ENCODE peak calls at places on chromosomes 16 and 17, in five cellular contexts. I is fibroblast of lung; W is stimulated activated CD4-positive, alpha-beta T cell treated with anti-CD3 and anti-CD28 coated beads, TNF-alpha, amount 100 ng/mL, for 1 hour; O is lower leg skin; Y is NCI-H146. H is an unnamed sample.

GRCh38 chr16:88303890-88304819 is 78.6 kb upstream of the ZNF469 start:
- DNase-seq in W (no peak), I (peak), O (no peak), Y (no peak), H (no peak)

GRCh38 chr17:80270836-80271235 is 10.2 kb downstream of the RNF213 start:
- DNase-seq in Y (peak), O (no peak), I (peak), W (no peak), H (no peak)

GRCh38 chr17:44901323-44901965 is 2.2 kb upstream of the EFTUD2 start:
- DNase-seq in I (peak), W (no peak), O (peak), Y (no peak), H (no peak)

GRCh38 chr17:72262748-72263147 is 141.9 kb downstream of the SOX9 start:
- DNase-seq in O (no peak), W (no peak), Y (no peak), I (no peak), H (no peak)

GRCh38 chr16:67101683-67102082 is 8.1 kb upstream of the PHAF1 start:
- DNase-seq in W (no peak), O (no peak), I (no peak), Y (no peak), H (no peak)

GRCh38 chr17:50549256-50549941 is 2.4 kb downstream of the SPATA20 start:
- DNase-seq in O (no peak), I (no peak), W (no peak), Y (no peak), H (no peak)

GRCh38 chr16:28258571-28258970 is 33.8 kb upstream of the SBK1 start:
- DNase-seq in W (no peak), O (no peak), Y (peak), I (no peak), H (no peak)

GRCh38 chr17:1107777-1108559 is 71.8 kb downstream of the ABR start:
- DNase-seq in I (no peak), O (no peak), W (no peak), Y (no peak), H (no peak)

GRCh38 chr17:3576970-3577369 is 19.4 kb upstream of the TRPV3 start:
- DNase-seq in Y (no peak), O (no peak), I (no peak), W (no peak), H (no peak)

GRCh38 chr16:20504418-20504817 is 53.1 kb downstream of the ACSM2A start:
- DNase-seq in I (no peak), O (no peak), Y (peak), W (no peak), H (no peak)

GRCh38 chr17:38667787-38668122 is 7.0 kb downstream of the EPOP start:
- DNase-seq in Y (no peak), O (no peak), I (no peak), W (no peak), H (no peak)

GRCh38 chr17:28180449-28180848 is 138.0 kb downstream of the NLK start:
- DNase-seq in Y (no peak), I (peak), W (no peak), O (no peak), H (no peak)

GRCh38 chr16:51573191-51573590 is 422.1 kb upstream of the SALL1 start:
- DNase-seq in O (no peak), Y (no peak), W (no peak), I (no peak), H (no peak)

GRCh38 chr17:10290046-10290445 is 82.8 kb downstream of the MYH13 start:
- DNase-seq in I (no peak), O (no peak), W (no peak), Y (no peak), H (no peak)

GRCh38 chr16:89334050-89334449 is 116.5 kb downstream of the ZNF778 start:
- DNase-seq in O (no peak), Y (no peak), W (no peak), I (no peak), H (no peak)

GRCh38 chr17:58601976-58602375 is 87.5 kb upstream of the MTMR4 start:
- DNase-seq in I (no peak), O (no peak), Y (no peak), W (no peak), H (no peak)

GRCh38 chr17:76572201-76572910 is 13.3 kb downstream of the ST6GALNAC2 start:
- DNase-seq in Y (no peak), O (no peak), W (no peak), I (no peak), H (no peak)

GRCh38 chr17:34173221-34173620 is 81.9 kb upstream of the CCL2 start:
- DNase-seq in O (no peak), Y (no peak), W (no peak), I (peak), H (no peak)

GRCh38 chr16:57502048-57502775 is 15.9 kb upstream of the DOK4 start:
- DNase-seq in Y (peak), I (no peak), W (no peak), O (no peak), H (no peak)

GRCh38 chr16:61926766-61927165 is 109.5 kb downstream of the CDH8 start:
- DNase-seq in I (no peak), O (no peak), W (no peak), Y (peak), H (no peak)

GRCh38 chr16:66603537-66604375 is 748 bp upstream of the CMTM3 start:
- DNase-seq in O (peak), W (no peak), Y (peak), I (peak), H (peak)

GRCh38 chr17:77540975-77541374 is 400.2 kb downstream of the SEC14L1 start:
- DNase-seq in O (no peak), W (no peak), Y (no peak), I (no peak), H (no peak)

GRCh38 chr17:19412510-19412909 is 1.5 kb downstream of the RNF112 start:
- DNase-seq in Y (no peak), O (no peak), I (no peak), W (no peak), H (no peak)

GRCh38 chr17:42132941-42133340 is 10.3 kb downstream of the HSPB9 start:
- DNase-seq in W (no peak), Y (no peak), I (peak), O (no peak), H (no peak)

GRCh38 chr16:66150691-66151090 is 215.8 kb upstream of the CDH5 start:
- DNase-seq in W (no peak), I (peak), O (no peak), Y (no peak), H (no peak)

GRCh38 chr16:30110661-30111060 is 2.7 kb downstream of the GDPD3 start:
- DNase-seq in Y (no peak), W (no peak), I (peak), O (no peak), H (no peak)

GRCh38 chr16:12082207-12082606 is 105.7 kb downstream of the SNX29 start:
- DNase-seq in W (no peak), O (peak), I (no peak), Y (no peak), H (no peak)

GRCh38 chr17:1267471-1267947 is 2.7 kb upstream of the BHLHA9 start:
- DNase-seq in O (no peak), W (no peak), Y (no peak), I (peak), H (no peak)

GRCh38 chr16:85393674-85394510 is 219.2 kb upstream of the GSE1 start:
- DNase-seq in I (peak), Y (peak), W (peak), O (peak), H (peak)

GRCh38 chr16:74743045-74743667 is 31.5 kb downstream of the FA2H start:
- DNase-seq in W (no peak), I (no peak), Y (no peak), O (no peak), H (no peak)

GRCh38 chr17:55577011-55577586 is 65.8 kb upstream of the SMIM36 start:
- DNase-seq in O (peak), I (peak), Y (no peak), W (no peak), H (peak)

GRCh38 chr17:46770818-46771600 is 47.5 kb downstream of the WNT3 start:
- DNase-seq in W (no peak), I (peak), O (peak), Y (no peak), H (no peak)

GRCh38 chr16:57382535-57383275 is 10.4 kb downstream of the CX3CL1 start:
- DNase-seq in Y (no peak), I (no peak), O (peak), W (no peak), H (no peak)

GRCh38 chr16:88649924-88650748 is 717 bp downstream of the CYBA start:
- DNase-seq in O (no peak), I (no peak), Y (peak), W (no peak), H (no peak)

GRCh38 chr16:82792704-82793103 is 165.9 kb downstream of the CDH13 start:
- DNase-seq in Y (no peak), O (no peak), I (no peak), W (no peak), H (no peak)

GRCh38 chr16:85897384-85897783 is 1.6 kb upstream of the IRF8 start:
- DNase-seq in I (no peak), W (no peak), Y (no peak), O (no peak), H (no peak)

GRCh38 chr16:48136547-48137360 is 19.0 kb downstream of the ABCC12 start:
- DNase-seq in I (no peak), O (no peak), Y (no peak), W (no peak), H (no peak)

GRCh38 chr17:33572615-33573014 is 279.5 kb upstream of the ASIC2 start:
- DNase-seq in I (no peak), W (no peak), O (no peak), Y (no peak), H (no peak)

GRCh38 chr17:6830383-6830986 is 1.0 kb downstream of the TEKT1 start:
- DNase-seq in Y (no peak), I (no peak), W (no peak), O (no peak), H (no peak)

GRCh38 chr16:87765473-87765775 is 362 bp downstream of the KLHDC4 start:
- DNase-seq in Y (peak), O (no peak), W (peak), I (no peak), H (no peak)